ENCODE peak calls at places on chromosomes 13 and 19, in seven cellular contexts. Q is SK-N-SH, O is HCT116, W is GM23248, V is hepatocyte, L is neural progenitor cell, H is OCI-LY7. N is an unnamed sample.

GRCh38 chr19:1125601-1126533 is 22.1 kb downstream of the GPX4 start:
- DNase-seq in W (no peak), H (no peak), O (no peak), V (no peak), Q (no peak), L (no peak), N (no peak)

GRCh38 chr13:45167611-45168554 is 33.0 kb downstream of the KCTD4 start:
- DNase-seq in L (no peak), H (no peak), V (peak), Q (no peak), W (peak), O (peak), N (no peak)

GRCh38 chr13:86741762-86742285 is 929.3 kb upstream of the SLITRK5 start:
- DNase-seq in W (peak), V (no peak), Q (peak), L (no peak), O (no peak), H (no peak), N (no peak)

GRCh38 chr13:51477149-51477548 is 24.3 kb upstream of the INTS6 start:
- DNase-seq in V (no peak), Q (no peak), H (no peak), W (no peak), O (no peak), L (no peak), N (no peak)

GRCh38 chr13:114259974-114260373 is 21.4 kb upstream of the UPF3A start:
- DNase-seq in H (peak), V (no peak), W (no peak), Q (no peak), L (no peak), O (no peak), N (peak)

GRCh38 chr13:39510296-39510695 is 92.7 kb downstream of the LHFPL6 start:
- DNase-seq in V (no peak), Q (no peak), O (no peak), L (no peak), H (peak), W (no peak), N (peak)

GRCh38 chr19:11451942-11452813 is 16.7 kb downstream of the PRKCSH start:
- DNase-seq in O (no peak), W (no peak), L (peak), H (peak), Q (peak), V (no peak), N (no peak)

GRCh38 chr19:47269596-47269995 is 5.1 kb upstream of the INAFM1 start:
- DNase-seq in W (no peak), L (no peak), O (no peak), V (no peak), Q (no peak), H (no peak), N (no peak)

GRCh38 chr13:33138441-33138840 is 122.2 kb downstream of the KL start:
- DNase-seq in Q (no peak), W (no peak), V (no peak), O (no peak), L (no peak), H (no peak), N (no peak)

GRCh38 chr19:18500820-18501219 is 21.1 kb downstream of the ELL start:
- DNase-seq in V (no peak), H (no peak), O (no peak), W (no peak), Q (no peak), L (no peak), N (no peak)
- H3K27ac ChIP-seq in V (no peak), H (no peak), O (no peak), W (no peak), Q (no peak), L (no peak), N (no peak)

DNA sequence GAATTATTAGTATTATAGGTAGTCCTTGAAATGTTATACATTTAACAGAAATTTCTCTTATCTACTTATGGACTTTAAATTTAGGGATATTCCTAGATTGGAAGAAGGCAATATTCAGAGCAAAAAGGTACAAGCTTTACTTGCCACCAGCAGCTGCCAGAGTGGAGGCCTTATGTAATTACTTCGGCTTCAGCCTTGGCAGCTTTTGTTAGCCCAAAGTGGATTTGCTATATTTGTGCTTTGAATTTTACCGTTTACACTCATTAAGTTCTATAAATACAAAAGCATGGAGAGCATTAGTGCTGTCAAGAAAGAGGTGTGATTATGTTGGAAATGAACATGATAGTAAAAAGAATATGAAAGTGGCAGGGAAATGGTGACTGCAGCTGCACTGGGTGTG is 319.9 kb downstream of the ATP8A2 start:
- DNase-seq in L (no peak), W (no peak), O (no peak), Q (no peak), V (no peak), H (no peak), N (no peak)
- H3K4me2 ChIP-seq in L (peak), W (no peak), O (no peak), Q (no peak), V (no peak), H (no peak), N (no peak)

GRCh38 chr13:72246396-72246795 is 379.4 kb upstream of the DACH1 start:
- DNase-seq in Q (no peak), H (no peak), L (no peak), O (no peak), W (no peak), V (no peak), N (no peak)
- TF ChIP-seq EZH2phosphoT487 in Q (no peak), H (no peak), L (no peak), O (no peak), W (no peak), V (no peak), N (no peak)

DNA sequence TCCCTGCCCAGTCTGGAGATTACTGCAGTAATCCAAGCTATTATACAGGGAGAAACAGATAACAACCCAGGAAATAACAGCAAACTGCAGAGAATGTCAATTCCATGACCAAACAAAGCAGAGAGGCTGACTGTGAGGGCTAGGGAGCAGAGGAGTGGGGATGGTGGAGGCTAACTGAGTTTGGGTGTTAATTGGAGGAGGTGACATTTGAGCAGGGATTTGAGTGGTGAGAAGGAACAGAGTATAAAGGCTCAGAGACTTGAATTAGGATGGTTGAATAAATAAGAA is 3.1 kb downstream of the DMAC2 start:
- DNase-seq in V (no peak), L (no peak), O (no peak), Q (no peak), W (no peak), H (no peak), N (no peak)
- H3K27ac ChIP-seq in V (peak), L (no peak), O (no peak), Q (no peak), W (no peak), H (no peak), N (no peak)

GRCh38 chr13:101327844-101328243 is 88.5 kb downstream of the NALCN start:
- DNase-seq in L (no peak), O (no peak), H (no peak), V (peak), W (no peak), Q (no peak), N (no peak)

GRCh38 chr13:101331731-101332130 is 84.6 kb downstream of the NALCN start:
- DNase-seq in W (no peak), O (no peak), Q (no peak), H (no peak), V (no peak), L (peak), N (no peak)

GRCh38 chr13:101326710-101327109 is 89.6 kb downstream of the NALCN start:
- DNase-seq in L (no peak), Q (no peak), W (no peak), O (no peak), H (no peak), V (no peak), N (no peak)

GRCh38 chr13:101332583-101332982 is 83.7 kb downstream of the NALCN start:
- DNase-seq in W (no peak), H (no peak), V (no peak), Q (no peak), O (no peak), L (no peak), N (no peak)
- H3K4me2 ChIP-seq in W (no peak), H (no peak), V (no peak), Q (no peak), O (no peak), L (no peak), N (no peak)